ENCODE peak calls at places on chromosome 2, in six cellular contexts. V is AG09319, Q is progenitor cell of endocrine pancreas, K is keratinocyte, O is left lung, J is spleen. Z is an unnamed sample.

GRCh38 chr2:131417886-131418285 is 53.9 kb upstream of the RAB6D start:
- DNase-seq in J (no peak), K (no peak), Q (no peak), O (no peak), V (no peak), Z (no peak)

GRCh38 chr2:84741182-84741822 is 139.6 kb downstream of the TRABD2A start:
- DNase-seq in J (peak; percentile 79), O (no peak), K (no peak), Q (no peak), V (no peak), Z (no peak)

GRCh38 chr2:25619187-25619586 is 54.2 kb downstream of the DTNB start:
- DNase-seq in K (no peak), Q (no peak), J (no peak), O (no peak), V (no peak), Z (no peak)

GRCh38 chr2:178282075-178282474 is 87.8 kb downstream of the OSBPL6 start:
- DNase-seq in Q (no peak), V (no peak), K (no peak), J (no peak), O (no peak), Z (no peak)

GRCh38 chr2:88170472-88170892 is 336 bp downstream of the THNSL2 start:
- DNase-seq in V (no peak), J (peak; percentile 77), K (no peak), O (peak; percentile 72), Q (no peak), Z (peak; percentile 48)

GRCh38 chr2:240793313-240794177 is 26.5 kb downstream of the KIF1A start:
- DNase-seq in O (peak; percentile 57), K (no peak), Q (no peak), J (peak; percentile 61), V (no peak), Z (no peak)

GRCh38 chr2:105644174-105644980 is 100.3 kb upstream of the NCK2 start:
- DNase-seq in O (no peak), K (no peak), Q (no peak), V (no peak), J (no peak), Z (no peak)

GRCh38 chr2:45093181-45093580 is 83.9 kb upstream of the SIX2 start:
- DNase-seq in J (no peak), Q (no peak), K (no peak), V (no peak), O (no peak), Z (no peak)

GRCh38 chr2:158205215-158205614 is 103.5 kb downstream of the UPP2 start:
- DNase-seq in K (no peak), O (no peak), Q (no peak), V (no peak), J (no peak), Z (no peak)

GRCh38 chr2:6893876-6894482 is 16.4 kb downstream of the RSAD2 start:
- DNase-seq in K (no peak), J (no peak), V (no peak), Q (no peak), O (no peak), Z (no peak)

GRCh38 chr2:239459581-239459980 is 58.8 kb upstream of the HDAC4 start:
- DNase-seq in O (peak; percentile 61), K (no peak), Q (no peak), J (no peak), V (no peak), Z (no peak)

GRCh38 chr2:232455426-232456255 is at the start of gene ALPI:
- DNase-seq in J (peak; percentile 65), Q (no peak), K (no peak), V (no peak), O (no peak), Z (no peak)

GRCh38 chr2:217723078-217723477 is 279.7 kb downstream of the TNS1 start:
- DNase-seq in K (no peak), J (no peak), Q (no peak), O (no peak), V (no peak), Z (no peak)

GRCh38 chr2:159713691-159714585 is 1.6 kb downstream of the MARCHF7 start:
- DNase-seq in K (no peak), J (no peak), Q (no peak), O (no peak), V (no peak), Z (no peak)

GRCh38 chr2:118440699-118441098 is 352.4 kb downstream of the INSIG2 start:
- DNase-seq in Q (no peak), V (no peak), J (no peak), O (no peak), K (no peak), Z (no peak)

GRCh38 chr2:104215269-104216161 is 638.4 kb upstream of the POU3F3 start:
- DNase-seq in Q (no peak), K (no peak), O (no peak), J (no peak), V (no peak), Z (no peak)

GRCh38 chr2:190486037-190486623 is 48.4 kb downstream of the NEMP2 start:
- DNase-seq in O (no peak), V (no peak), K (no peak), J (no peak), Q (no peak), Z (no peak)

GRCh38 chr2:179424571-179424970 is 159.9 kb upstream of the SESTD1 start:
- DNase-seq in J (no peak), K (no peak), O (no peak), V (no peak), Q (no peak), Z (no peak)

GRCh38 chr2:11389551-11390528 is 45.4 kb upstream of the ROCK2 start:
- DNase-seq in K (no peak), V (peak; percentile 72), J (no peak), O (no peak), Q (no peak), Z (no peak)

GRCh38 chr2:12126325-12126724 is 379.9 kb downstream of the LPIN1 start:
- DNase-seq in J (no peak), K (no peak), V (no peak), O (no peak), Q (no peak), Z (no peak)

GRCh38 chr2:85435986-85436835 is 17.7 kb downstream of the SH2D6 start:
- DNase-seq in O (no peak), K (no peak), Q (no peak), J (no peak), V (no peak), Z (no peak)

GRCh38 chr2:152499921-152500320 is 164.9 kb downstream of the FMNL2 start:
- DNase-seq in O (no peak), J (no peak), Q (no peak), V (no peak), K (no peak), Z (no peak)

DNA sequence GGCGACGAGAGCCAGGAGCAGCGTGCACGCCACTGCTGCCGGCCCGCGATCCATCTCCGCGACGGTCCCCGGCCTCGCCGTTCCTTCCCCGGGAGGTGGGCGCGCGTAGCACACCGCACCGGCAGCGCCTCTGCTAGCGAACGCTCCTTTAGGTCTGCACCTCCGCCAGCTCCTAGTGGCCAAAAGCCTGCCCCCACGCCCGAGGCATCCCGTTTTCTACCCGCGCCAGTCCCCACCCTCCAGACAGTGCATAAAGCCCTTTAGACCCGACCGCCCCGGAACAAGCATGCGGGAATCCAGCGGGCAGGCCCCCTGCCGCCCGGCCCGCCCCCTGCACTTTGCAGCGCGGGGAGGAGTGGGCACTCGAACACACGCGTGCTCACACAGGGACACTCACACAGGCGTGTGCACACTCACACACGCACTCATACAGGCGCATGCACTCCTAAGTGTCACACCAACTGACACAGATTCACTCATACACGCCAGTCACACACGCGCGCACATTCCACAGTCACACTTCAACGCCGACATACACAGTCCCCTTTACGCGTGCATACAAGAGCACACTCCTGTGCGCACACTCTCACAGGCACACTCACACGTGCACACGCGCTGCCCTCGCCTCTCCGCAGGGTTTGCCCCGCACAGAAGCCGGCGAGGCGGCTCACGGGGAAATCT is at the start of gene LRP2:
- DNase-seq in J (no peak), V (no peak), K (no peak), Q (peak; percentile 48), O (peak; percentile 81), Z (peak; percentile 42)
- TF ChIP-seq CTCF in J (no peak), V (no peak), K (no peak), Q (peak; percentile 38), O (no peak), Z (no peak)

DNA sequence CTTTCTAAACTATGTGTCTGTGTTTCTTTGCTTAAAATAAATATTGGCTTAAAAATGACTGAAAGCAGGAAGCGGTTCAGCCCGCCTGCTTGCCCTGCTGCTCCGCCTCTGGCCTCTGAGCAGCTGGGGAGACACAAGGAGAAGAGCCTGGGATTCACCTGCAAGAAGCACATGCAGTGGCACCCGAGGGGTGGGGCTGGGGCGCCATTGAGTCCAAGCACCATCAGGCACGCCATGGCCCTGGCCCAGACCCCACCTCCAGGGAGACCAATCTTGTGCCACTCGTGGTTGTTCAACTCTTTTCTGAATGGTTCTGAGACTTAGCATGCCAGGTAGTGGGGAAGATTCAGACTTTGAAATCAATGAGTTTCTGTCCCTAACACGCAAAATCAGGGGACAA is 495.5 kb upstream of the MYT1L start:
- DNase-seq in O (no peak), V (no peak), K (no peak), J (peak; percentile 49), Q (no peak), Z (no peak)
- TF ChIP-seq CTCF in O (no peak), V (no peak), K (no peak), J (no peak), Q (no peak), Z (no peak)

GRCh38 chr2:153766415-153766814 is 105.3 kb upstream of the GALNT13 start:
- DNase-seq in O (no peak), Q (no peak), V (no peak), K (no peak), J (no peak), Z (no peak)

DNA sequence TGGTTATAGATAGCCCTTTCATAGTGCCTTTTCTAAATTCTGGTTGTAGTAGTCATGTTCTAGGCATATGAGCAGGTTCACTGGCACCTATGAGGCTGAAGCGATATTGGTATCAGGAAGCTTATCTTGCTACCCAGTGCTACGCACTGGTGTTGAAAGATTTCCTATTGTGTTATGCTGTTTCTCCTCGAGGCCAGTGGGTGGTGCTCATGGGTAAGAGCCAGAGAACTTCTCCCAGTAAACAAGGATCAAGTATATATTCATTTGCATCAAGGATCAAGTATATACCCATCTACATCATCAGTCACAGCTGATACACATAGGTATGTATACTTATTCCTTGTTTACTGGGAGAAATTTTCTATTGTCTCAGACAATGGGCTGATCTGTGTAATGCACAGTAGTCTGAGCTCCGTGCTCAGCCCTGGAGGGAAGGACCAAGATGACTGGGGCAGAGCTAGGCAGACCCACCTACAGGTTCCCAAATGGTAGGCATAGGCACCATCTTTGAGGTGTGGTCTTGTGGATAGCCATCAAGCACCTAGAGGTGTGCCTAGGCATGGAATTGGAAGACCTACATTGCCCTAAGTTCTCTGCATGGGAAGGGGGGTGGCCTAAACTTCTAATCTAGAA is 101.2 kb upstream of the GALNT13 start:
- DNase-seq in O (no peak), J (no peak), V (no peak), Q (no peak), K (no peak), Z (no peak)
- TF ChIP-seq CTCF in O (no peak), J (no peak), V (no peak), Q (peak; percentile 36), K (no peak), Z (no peak)

GRCh38 chr2:17373736-17374135 is 144.5 kb downstream of the RAD51AP2 start:
- DNase-seq in V (no peak), O (no peak), J (no peak), K (no peak), Q (no peak), Z (no peak)

GRCh38 chr2:17380003-17380402 is 138.2 kb downstream of the RAD51AP2 start:
- DNase-seq in V (no peak), Q (no peak), O (no peak), K (no peak), J (no peak), Z (no peak)

GRCh38 chr2:17373041-17373440 is 145.2 kb downstream of the RAD51AP2 start:
- DNase-seq in K (no peak), J (no peak), V (no peak), Q (no peak), O (no peak), Z (no peak)

GRCh38 chr2:17375262-17375661 is 143.0 kb downstream of the RAD51AP2 start:
- DNase-seq in V (no peak), J (no peak), Q (no peak), O (peak; percentile 21), K (no peak), Z (peak; percentile 3)
- TF ChIP-seq CTCF in V (no peak), J (no peak), Q (no peak), O (no peak), K (no peak), Z (no peak)